ENCODE peak calls at places on chromosomes 2 and 18, in eight cellular contexts. A is IMR-90, G is Peyer's patch, M is osteoblast, U is H9, P is astrocyte, E is thyroid gland, J is ovary. K is an unnamed sample. For H3K4me1, the result is how much of the 10 kb centered on the place peaks cover.

GRCh38 chr2:3628800-3629199 is 29.2 kb upstream of the ALLC start:
- DNase-seq in A (no peak), G (no peak), M (peak), U (peak), P (no peak), E (peak), J (no peak), K (no peak)

GRCh38 chr18:7590800-7591560 is 23.9 kb downstream of the PTPRM start:
- DNase-seq in A (peak), G (no peak), M (peak), U (no peak), P (no peak), E (no peak), J (no peak), K (no peak)

GRCh38 chr2:161415041-161415440 is 1.1 kb upstream of the TBR1 start:
- DNase-seq in A (no peak), G (no peak), M (peak), U (peak), P (no peak), E (no peak), J (no peak), K (no peak)

GRCh38 chr18:41881285-41881684 is 73.7 kb upstream of the PIK3C3 start:
- DNase-seq in A (peak), G (no peak), M (no peak), U (no peak), P (peak), E (no peak), J (no peak), K (no peak)

GRCh38 chr2:75140288-75140687 is 59.0 kb downstream of the TACR1 start:
- DNase-seq in A (no peak), G (no peak), M (no peak), U (no peak), P (no peak), E (no peak), J (no peak), K (no peak)

GRCh38 chr2:154013514-154013913 is 141.8 kb downstream of the GALNT13 start:
- DNase-seq in A (no peak), G (no peak), M (no peak), U (no peak), P (no peak), E (no peak), J (no peak), K (no peak)

GRCh38 chr2:101782427-101782792 is 84.9 kb downstream of the MAP4K4 start:
- DNase-seq in A (no peak), G (no peak), M (no peak), U (no peak), P (no peak), E (no peak), J (no peak), K (no peak)

GRCh38 chr2:20930928-20931327 is 108.0 kb upstream of the LDAH start:
- DNase-seq in A (peak), G (no peak), M (no peak), U (no peak), P (peak), E (no peak), J (no peak), K (no peak)

GRCh38 chr2:38692636-38693318 is 26.9 kb downstream of the GALM start:
- DNase-seq in A (no peak), G (no peak), M (no peak), U (no peak), P (no peak), E (no peak), J (no peak), K (no peak)

GRCh38 chr2:43266692-43267091 is 40.3 kb upstream of the ZFP36L2 start:
- DNase-seq in A (peak), G (no peak), M (no peak), U (no peak), P (no peak), E (peak), J (no peak), K (no peak)

GRCh38 chr2:177296047-177296446 is 31.5 kb upstream of the NFE2L2 start:
- DNase-seq in A (peak), G (no peak), M (peak), U (no peak), P (no peak), E (no peak), J (no peak), K (no peak)

GRCh38 chr18:13909141-13909540 is 6.2 kb downstream of the MC2R start:
- DNase-seq in A (no peak), G (no peak), M (no peak), U (no peak), P (no peak), E (no peak), J (no peak), K (no peak)

GRCh38 chr18:23626451-23627279 is 36.0 kb downstream of the ANKRD29 start:
- DNase-seq in A (peak), G (no peak), M (peak), U (no peak), P (peak), E (no peak), J (no peak), K (no peak)

GRCh38 chr2:234686088-234686890 is 189.4 kb upstream of the ARL4C start:
- DNase-seq in A (no peak), G (no peak), M (no peak), U (peak), P (peak), E (no peak), J (no peak), K (no peak)

GRCh38 chr2:501130-501529 is 176.1 kb downstream of the TMEM18 start:
- DNase-seq in A (no peak), G (no peak), M (no peak), U (no peak), P (no peak), E (no peak), J (no peak), K (no peak)
- H3K4me1 ChIP-seq in A (under half), G (under half), M (under half), U (under half), P (under half), E (under half), J (under half), K (under half)

GRCh38 chr2:149587220-149587949 is at the start of gene MMADHC:
- DNase-seq in A (peak), G (peak), M (peak), U (peak), P (peak), E (peak), J (peak), K (peak)

GRCh38 chr2:149586063-149586462 is 1.5 kb downstream of the MMADHC start:
- DNase-seq in A (no peak), G (no peak), M (no peak), U (no peak), P (no peak), E (no peak), J (no peak), K (no peak)

GRCh38 chr2:149587950-149588487 is 444 bp upstream of the MMADHC start:
- DNase-seq in A (no peak), G (no peak), M (no peak), U (no peak), P (no peak), E (no peak), J (no peak), K (no peak)

GRCh38 chr2:149586898-149587219 is 716 bp downstream of the MMADHC start:
- DNase-seq in A (no peak), G (no peak), M (no peak), U (no peak), P (no peak), E (no peak), J (no peak), K (no peak)

GRCh38 chr2:149585317-149585885 is 2.2 kb downstream of the MMADHC start:
- DNase-seq in A (peak), G (no peak), M (no peak), U (no peak), P (no peak), E (no peak), J (no peak), K (no peak)
- H3K4me1 ChIP-seq in A (under half), G (under half), M (under half), U (under half), P (under half), E (under half), J (under half), K (under half)

DNA sequence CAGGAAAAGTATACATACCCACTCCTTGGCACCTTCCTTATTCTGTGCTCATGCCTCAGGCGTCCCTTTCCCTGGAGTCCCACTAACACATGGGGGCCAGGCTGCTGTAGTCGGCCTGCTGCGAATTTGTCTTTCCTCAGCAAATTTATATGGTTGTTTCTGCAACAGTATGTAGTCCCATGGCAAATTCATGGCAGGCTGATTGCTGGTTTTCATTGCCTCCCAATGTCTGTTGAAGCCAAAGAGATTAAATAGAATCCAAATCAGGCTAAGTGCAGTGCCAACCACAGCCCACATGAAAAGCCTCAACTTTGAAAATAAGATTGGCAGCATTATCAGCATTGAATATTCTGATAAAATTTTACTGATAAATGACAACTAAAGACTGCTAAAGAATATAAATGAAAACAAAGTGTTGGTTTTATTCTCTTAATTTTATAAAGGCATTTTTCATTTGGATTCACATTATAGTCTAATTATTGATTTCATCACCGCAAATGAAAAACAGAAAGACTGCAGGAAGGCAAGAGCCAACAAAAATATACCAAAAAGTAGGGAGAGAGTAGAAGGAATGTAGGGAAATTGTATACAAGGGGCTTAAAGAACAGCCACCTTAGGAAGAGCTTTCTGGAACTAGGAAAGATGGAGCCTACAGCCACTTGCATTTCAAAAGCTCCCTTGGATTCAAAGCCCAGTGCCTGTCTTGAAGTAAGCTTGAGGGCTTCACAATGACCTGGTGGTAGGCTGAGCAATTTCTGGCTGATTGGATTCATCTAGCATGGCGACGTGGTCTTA is 283.7 kb upstream of the MMADHC start:
- DNase-seq in A (no peak), G (no peak), M (no peak), U (no peak), P (no peak), E (no peak), J (no peak), K (no peak)
- H3K4me1 ChIP-seq in A (under half), G (under half), M (under half), U (under half), P (under half), E (under half), J (under half), K (under half)

DNA sequence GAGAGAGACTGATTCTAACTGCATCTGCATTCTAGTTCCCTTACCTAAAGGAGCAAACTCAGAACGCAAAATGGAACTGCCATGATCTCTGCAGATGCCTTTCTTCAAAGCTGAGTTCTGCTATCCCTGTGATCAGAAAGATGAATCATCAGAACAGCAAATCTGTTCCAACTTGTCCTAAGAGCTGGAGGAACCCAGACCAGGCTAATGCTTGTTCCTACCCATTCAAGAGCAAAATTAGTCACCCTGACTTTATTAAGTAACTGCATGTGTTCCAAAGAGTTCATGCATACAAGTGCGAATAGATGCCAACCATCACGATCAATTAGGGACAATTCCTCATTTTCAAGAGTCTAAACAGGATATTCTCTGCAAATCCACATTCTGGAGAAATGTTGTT is 46.5 kb downstream of the MBP start:
- DNase-seq in A (peak), G (no peak), M (peak), U (no peak), P (peak), E (no peak), J (no peak), K (no peak)
- H3K4me1 ChIP-seq in A (under half), G (under half), M (under half), U (under half), P (under half), E (under half), J (under half), K (under half)

GRCh38 chr2:98014379-98014778 is 18.6 kb upstream of the TMEM131 start:
- DNase-seq in A (no peak), G (no peak), M (no peak), U (no peak), P (no peak), E (no peak), J (no peak), K (no peak)
- H3K4me1 ChIP-seq in A (under half), G (under half), M (under half), U (under half), P (under half), E (under half), J (under half), K (under half)

GRCh38 chr2:127649100-127649611 is 3.2 kb downstream of the GPR17 start:
- DNase-seq in A (no peak), G (no peak), M (no peak), U (no peak), P (no peak), E (peak), J (no peak), K (peak)

GRCh38 chr2:127650785-127651380 is 4.9 kb downstream of the GPR17 start:
- DNase-seq in A (no peak), G (peak), M (no peak), U (no peak), P (peak), E (peak), J (no peak), K (peak)

GRCh38 chr2:127648321-127648720 is 2.4 kb downstream of the GPR17 start:
- DNase-seq in A (no peak), G (no peak), M (no peak), U (no peak), P (no peak), E (no peak), J (no peak), K (peak)

GRCh38 chr2:127650041-127650784 is 4.3 kb downstream of the GPR17 start:
- DNase-seq in A (no peak), G (no peak), M (no peak), U (no peak), P (no peak), E (no peak), J (no peak), K (peak)

GRCh38 chr2:127649684-127650040 is 3.7 kb downstream of the GPR17 start:
- DNase-seq in A (peak), G (peak), M (peak), U (peak), P (peak), E (peak), J (peak), K (peak)
- H3K4me1 ChIP-seq in A (under half), G (under half), M (under half), U (under half), P (under half), E (under half), J (under half), K (under half)